ENCODE peak calls at places on chromosome 13, in ten cellular contexts. W is tibial nerve, D is heart left ventricle, V is ovary, X is H1, P is IMR-90, I is spleen, H is prostate gland, B is adrenal gland, G is stomach. E is an unnamed sample.

GRCh38 chr13:40664100-40665060 is 2.1 kb downstream of the FOXO1 start:
- DNase-seq in W (peak), D (peak), V (peak), X (no peak), P (no peak), I (peak), H (peak), B (peak), G (peak), E (peak)

GRCh38 chr13:20064128-20064527 is 96.7 kb downstream of the GJA3 start:
- DNase-seq in W (no peak), D (no peak), V (no peak), X (no peak), P (peak), I (no peak), H (no peak), B (no peak), G (no peak), E (no peak)

GRCh38 chr13:31896427-31896826 is 135.1 kb upstream of the FRY start:
- DNase-seq in W (no peak), D (peak), V (no peak), X (no peak), P (peak), I (no peak), H (no peak), B (no peak), G (no peak), E (peak)

GRCh38 chr13:98648141-98648540 is 71.2 kb upstream of the STK24 start:
- DNase-seq in W (no peak), D (no peak), V (no peak), X (no peak), P (no peak), I (no peak), H (no peak), B (no peak), G (no peak), E (no peak)

GRCh38 chr13:48436661-48437242 is 23.8 kb upstream of the LPAR6 start:
- DNase-seq in W (no peak), D (no peak), V (no peak), X (no peak), P (no peak), I (no peak), H (no peak), B (no peak), G (no peak), E (no peak)

GRCh38 chr13:112068531-112069062 is 1.6 kb downstream of the SOX1 start:
- DNase-seq in W (no peak), D (no peak), V (no peak), X (no peak), P (no peak), I (peak), H (no peak), B (no peak), G (no peak), E (no peak)

GRCh38 chr13:98233127-98233526 is 56.1 kb upstream of the RNF113B start:
- DNase-seq in W (no peak), D (no peak), V (no peak), X (no peak), P (no peak), I (no peak), H (no peak), B (no peak), G (no peak), E (no peak)

GRCh38 chr13:61316647-61317046 is 99.0 kb downstream of the PCDH20 start:
- DNase-seq in W (no peak), D (no peak), V (no peak), X (peak), P (no peak), I (no peak), H (no peak), B (no peak), G (no peak), E (no peak)

GRCh38 chr13:43058318-43058674 is 34.9 kb downstream of the DNAJC15 start:
- DNase-seq in W (no peak), D (no peak), V (no peak), X (no peak), P (peak), I (no peak), H (no peak), B (peak), G (no peak), E (no peak)

GRCh38 chr13:41284512-41285288 is 21.3 kb upstream of the MTRF1 start:
- DNase-seq in W (no peak), D (no peak), V (no peak), X (no peak), P (peak), I (no peak), H (no peak), B (no peak), G (peak), E (no peak)

GRCh38 chr13:44710576-44710975 is 134.4 kb upstream of the TSC22D1 start:
- DNase-seq in W (no peak), D (no peak), V (no peak), X (no peak), P (peak), I (no peak), H (no peak), B (no peak), G (no peak), E (no peak)

GRCh38 chr13:99681695-99682094 is 180.4 kb downstream of the TM9SF2 start:
- DNase-seq in W (no peak), D (no peak), V (no peak), X (no peak), P (no peak), I (no peak), H (no peak), B (no peak), G (no peak), E (no peak)

GRCh38 chr13:27919934-27920676 is at the start of gene PDX1:
- DNase-seq in W (no peak), D (no peak), V (no peak), X (no peak), P (no peak), I (no peak), H (no peak), B (peak), G (peak), E (no peak)

GRCh38 chr13:87680298-87680697 is 9.1 kb downstream of the SLITRK5 start:
- DNase-seq in W (no peak), D (no peak), V (no peak), X (no peak), P (no peak), I (no peak), H (peak), B (no peak), G (no peak), E (no peak)

GRCh38 chr13:98144501-98145350 is 1.8 kb downstream of the FARP1 start:
- DNase-seq in W (no peak), D (no peak), V (no peak), X (no peak), P (peak), I (no peak), H (peak), B (peak), G (no peak), E (no peak)

GRCh38 chr13:114132419-114133121 is at the start of gene RASA3:
- DNase-seq in W (peak), D (peak), V (peak), X (peak), P (peak), I (peak), H (peak), B (peak), G (peak), E (no peak)

GRCh38 chr13:79725841-79726240 is 244.9 kb downstream of the NDFIP2 start:
- DNase-seq in W (no peak), D (no peak), V (no peak), X (no peak), P (no peak), I (no peak), H (no peak), B (no peak), G (no peak), E (no peak)

GRCh38 chr13:36297600-36298338 is at the start of gene CCDC169:
- DNase-seq in W (peak), D (peak), V (peak), X (peak), P (peak), I (peak), H (peak), B (peak), G (peak), E (peak)
- TF ChIP-seq POLR2A in W (no peak), D (no peak), V (no peak), X (peak), P (no peak), I (no peak), H (peak), B (peak), G (no peak), E (no peak)

DNA sequence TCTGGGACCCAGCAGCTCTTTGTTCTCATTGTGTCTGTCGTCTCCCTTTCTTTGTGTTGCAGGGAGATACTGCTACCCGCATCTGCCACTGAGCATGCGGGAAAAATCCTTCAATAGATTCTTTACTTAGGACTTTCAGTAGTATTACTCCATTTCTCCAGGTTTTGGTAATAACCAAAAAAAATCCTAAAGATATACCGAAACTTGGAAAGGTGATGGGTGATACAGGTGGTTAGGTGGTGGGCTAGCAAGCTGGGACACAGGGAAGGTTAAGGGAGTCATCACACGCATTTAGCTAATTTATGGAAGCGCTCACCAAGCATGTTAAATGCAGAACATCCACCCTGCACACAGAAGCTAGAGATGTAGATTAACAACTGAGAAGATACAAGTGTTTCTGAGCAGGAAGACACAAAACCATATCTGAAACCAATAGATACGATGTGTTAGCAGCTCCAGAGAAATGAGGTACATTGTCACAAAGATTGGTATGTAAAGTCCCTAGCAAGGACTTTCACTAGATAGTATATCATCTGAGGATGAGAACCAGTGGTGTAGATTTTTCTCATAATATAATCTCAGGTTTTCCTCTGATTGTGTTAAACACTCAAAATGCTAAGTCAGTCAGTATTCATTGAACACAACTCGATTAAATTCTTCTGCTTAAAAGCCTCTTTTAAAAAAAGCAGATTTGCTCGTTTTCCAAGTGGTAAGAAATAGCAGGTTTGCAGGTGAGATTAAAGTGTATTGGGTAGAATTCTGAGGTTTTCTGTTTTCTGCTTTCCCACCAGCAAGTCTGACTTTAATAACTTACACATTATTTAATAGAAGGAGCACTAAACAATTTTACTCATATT is 1.3 kb upstream of the SLAIN1 start:
- DNase-seq in W (no peak), D (no peak), V (no peak), X (no peak), P (no peak), I (no peak), H (no peak), B (no peak), G (no peak), E (no peak)
- H3K4me3 ChIP-seq in W (peak), D (peak), V (no peak), X (no peak), P (no peak), I (peak), H (no peak), B (no peak), G (peak), E (no peak)

DNA sequence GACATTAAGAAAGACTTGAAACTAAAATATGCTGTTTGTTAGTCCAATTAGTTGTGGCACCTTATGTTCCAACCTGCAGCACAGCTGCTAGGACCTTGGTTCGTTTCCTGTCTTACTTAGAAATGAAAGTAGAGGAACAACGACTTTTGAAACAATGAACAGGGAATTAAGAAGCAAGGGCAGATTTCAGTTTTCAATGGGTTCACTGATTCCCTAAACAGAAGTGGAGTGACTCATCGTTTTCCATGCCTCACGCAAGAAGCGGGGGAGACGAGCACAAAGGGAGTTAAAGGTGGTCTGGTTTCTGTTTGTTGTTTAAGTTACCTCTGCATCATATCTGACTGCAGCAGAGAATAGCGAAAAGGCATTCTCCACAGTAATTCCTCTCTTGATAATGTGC is 44.8 kb downstream of the PHF11 start:
- DNase-seq in W (no peak), D (no peak), V (no peak), X (no peak), P (peak), I (no peak), H (no peak), B (no peak), G (no peak), E (no peak)
- TF ChIP-seq POLR2A in W (no peak), D (no peak), V (no peak), X (no peak), P (no peak), I (no peak), H (no peak), B (no peak), G (no peak), E (no peak)

GRCh38 chr13:93225610-93226009 is 997 bp upstream of the GPC6 start:
- DNase-seq in W (no peak), D (no peak), V (no peak), X (no peak), P (no peak), I (no peak), H (no peak), B (no peak), G (no peak), E (no peak)
- H3K4me3 ChIP-seq in W (no peak), D (no peak), V (no peak), X (no peak), P (no peak), I (no peak), H (no peak), B (no peak), G (no peak), E (no peak)

GRCh38 chr13:57045816-57046691 is 94.7 kb upstream of the PRR20A start:
- DNase-seq in W (no peak), D (no peak), V (no peak), X (no peak), P (no peak), I (no peak), H (no peak), B (no peak), G (no peak), E (no peak)
- TF ChIP-seq POLR2A in W (no peak), D (no peak), V (no peak), X (no peak), P (no peak), I (no peak), H (no peak), B (no peak), G (no peak), E (no peak)

GRCh38 chr13:37910790-37911189 is 41.2 kb upstream of the TRPC4 start:
- DNase-seq in W (no peak), D (no peak), V (no peak), X (no peak), P (no peak), I (no peak), H (no peak), B (no peak), G (no peak), E (no peak)

GRCh38 chr13:37899753-37900152 is 30.2 kb upstream of the TRPC4 start:
- DNase-seq in W (no peak), D (no peak), V (no peak), X (no peak), P (no peak), I (no peak), H (no peak), B (no peak), G (no peak), E (no peak)

GRCh38 chr13:37906880-37907279 is 37.3 kb upstream of the TRPC4 start:
- DNase-seq in W (no peak), D (no peak), V (no peak), X (no peak), P (no peak), I (no peak), H (no peak), B (no peak), G (no peak), E (no peak)

GRCh38 chr13:37905736-37906135 is 36.2 kb upstream of the TRPC4 start:
- DNase-seq in W (no peak), D (no peak), V (no peak), X (no peak), P (no peak), I (no peak), H (no peak), B (no peak), G (no peak), E (no peak)
- H3K4me3 ChIP-seq in W (no peak), D (no peak), V (no peak), X (no peak), P (no peak), I (no peak), H (no peak), B (no peak), G (no peak), E (no peak)

GRCh38 chr13:49444517-49445395 is 682 bp downstream of the SETDB2 start:
- DNase-seq in W (no peak), D (no peak), V (no peak), X (no peak), P (peak), I (no peak), H (peak), B (peak), G (no peak), E (no peak)
- TF ChIP-seq POLR2A in W (no peak), D (no peak), V (peak), X (no peak), P (no peak), I (no peak), H (no peak), B (no peak), G (no peak), E (no peak)

E was measured in lower leg skin.